ENCODE peak calls at places on chromosomes 2 and 18, in eight cellular contexts. One of them, this sample, is unnamed.

GRCh38 chr2:144350151-144350802 is 169.6 kb downstream of the ZEB2 start:
- DNase-seq in NCI-H510A treated with DMSO at 0.1 percent for 48 hours: no peak
- DNase-seq in astrocyte of the spinal cord: peak
- DNase-seq in H54: no peak
- DNase-seq in astrocyte of the cerebellum: no peak
- DNase-seq in activated CD8-positive, alpha-beta memory T cell treated with anti-CD3 and anti-CD28 coated beads for 1 hour: no peak
- DNase-seq in activated CD4-positive, alpha-beta T cell treated with anti-CD3 and anti-CD28 coated beads, Interleukin-2, amount 50 U/mL, for 1 hour: no peak
- DNase-seq in GM12892: no peak
- DNase-seq in this sample: no peak

GRCh38 chr2:97699765-97700444 is 13.5 kb upstream of the ZAP70 start:
- DNase-seq in astrocyte of the spinal cord: peak
- DNase-seq in activated CD8-positive, alpha-beta memory T cell treated with anti-CD3 and anti-CD28 coated beads for 1 hour: no peak
- DNase-seq in H54: peak
- DNase-seq in astrocyte of the cerebellum: peak
- DNase-seq in NCI-H510A treated with DMSO at 0.1 percent for 48 hours: peak
- DNase-seq in activated CD4-positive, alpha-beta T cell treated with anti-CD3 and anti-CD28 coated beads, Interleukin-2, amount 50 U/mL, for 1 hour: peak
- DNase-seq in GM12892: no peak
- DNase-seq in this sample: no peak

GRCh38 chr2:5549061-5549601 is 143.1 kb upstream of the SOX11 start:
- DNase-seq in activated CD4-positive, alpha-beta T cell treated with anti-CD3 and anti-CD28 coated beads, Interleukin-2, amount 50 U/mL, for 1 hour: no peak
- DNase-seq in H54: no peak
- DNase-seq in GM12892: no peak
- DNase-seq in activated CD8-positive, alpha-beta memory T cell treated with anti-CD3 and anti-CD28 coated beads for 1 hour: no peak
- DNase-seq in astrocyte of the cerebellum: peak
- DNase-seq in NCI-H510A treated with DMSO at 0.1 percent for 48 hours: peak
- DNase-seq in astrocyte of the spinal cord: peak
- DNase-seq in this sample: no peak

GRCh38 chr18:36634573-36635216 is 194.1 kb downstream of the TPGS2 start:
- DNase-seq in GM12892: no peak
- DNase-seq in H54: no peak
- DNase-seq in astrocyte of the spinal cord: no peak
- DNase-seq in activated CD8-positive, alpha-beta memory T cell treated with anti-CD3 and anti-CD28 coated beads for 1 hour: no peak
- DNase-seq in astrocyte of the cerebellum: no peak
- DNase-seq in NCI-H510A treated with DMSO at 0.1 percent for 48 hours: peak
- DNase-seq in activated CD4-positive, alpha-beta T cell treated with anti-CD3 and anti-CD28 coated beads, Interleukin-2, amount 50 U/mL, for 1 hour: no peak
- DNase-seq in this sample: no peak

GRCh38 chr2:218252509-218253247 is 8.1 kb upstream of the GPBAR1 start:
- DNase-seq in activated CD4-positive, alpha-beta T cell treated with anti-CD3 and anti-CD28 coated beads, Interleukin-2, amount 50 U/mL, for 1 hour: no peak
- DNase-seq in astrocyte of the spinal cord: peak
- DNase-seq in activated CD8-positive, alpha-beta memory T cell treated with anti-CD3 and anti-CD28 coated beads for 1 hour: no peak
- DNase-seq in NCI-H510A treated with DMSO at 0.1 percent for 48 hours: no peak
- DNase-seq in GM12892: no peak
- DNase-seq in H54: no peak
- DNase-seq in astrocyte of the cerebellum: no peak
- DNase-seq in this sample: no peak

GRCh38 chr2:207231962-207232361 is 66.2 kb upstream of the KLF7 start:
- DNase-seq in activated CD8-positive, alpha-beta memory T cell treated with anti-CD3 and anti-CD28 coated beads for 1 hour: no peak
- DNase-seq in H54: no peak
- DNase-seq in NCI-H510A treated with DMSO at 0.1 percent for 48 hours: no peak
- DNase-seq in GM12892: no peak
- DNase-seq in astrocyte of the cerebellum: no peak
- DNase-seq in astrocyte of the spinal cord: peak
- DNase-seq in activated CD4-positive, alpha-beta T cell treated with anti-CD3 and anti-CD28 coated beads, Interleukin-2, amount 50 U/mL, for 1 hour: no peak
- DNase-seq in this sample: no peak

GRCh38 chr18:51811883-51812282 is 528.1 kb upstream of the DCC start:
- DNase-seq in astrocyte of the cerebellum: no peak
- DNase-seq in astrocyte of the spinal cord: no peak
- DNase-seq in GM12892: no peak
- DNase-seq in activated CD4-positive, alpha-beta T cell treated with anti-CD3 and anti-CD28 coated beads, Interleukin-2, amount 50 U/mL, for 1 hour: no peak
- DNase-seq in H54: no peak
- DNase-seq in activated CD8-positive, alpha-beta memory T cell treated with anti-CD3 and anti-CD28 coated beads for 1 hour: no peak
- DNase-seq in NCI-H510A treated with DMSO at 0.1 percent for 48 hours: no peak
- DNase-seq in this sample: no peak

GRCh38 chr2:232632904-232633412 is 446 bp upstream of the EFHD1 start:
- DNase-seq in activated CD4-positive, alpha-beta T cell treated with anti-CD3 and anti-CD28 coated beads, Interleukin-2, amount 50 U/mL, for 1 hour: no peak
- DNase-seq in astrocyte of the spinal cord: peak
- DNase-seq in GM12892: no peak
- DNase-seq in H54: peak
- DNase-seq in activated CD8-positive, alpha-beta memory T cell treated with anti-CD3 and anti-CD28 coated beads for 1 hour: no peak
- DNase-seq in NCI-H510A treated with DMSO at 0.1 percent for 48 hours: no peak
- DNase-seq in astrocyte of the cerebellum: no peak
- DNase-seq in this sample: no peak

GRCh38 chr2:200455958-200456421 is 53.9 kb downstream of the KCTD18 start:
- DNase-seq in astrocyte of the spinal cord: no peak
- DNase-seq in GM12892: no peak
- DNase-seq in astrocyte of the cerebellum: no peak
- DNase-seq in H54: no peak
- DNase-seq in activated CD8-positive, alpha-beta memory T cell treated with anti-CD3 and anti-CD28 coated beads for 1 hour: no peak
- DNase-seq in NCI-H510A treated with DMSO at 0.1 percent for 48 hours: no peak
- DNase-seq in activated CD4-positive, alpha-beta T cell treated with anti-CD3 and anti-CD28 coated beads, Interleukin-2, amount 50 U/mL, for 1 hour: no peak
- DNase-seq in this sample: no peak

GRCh38 chr2:165874445-165875039 is 79.0 kb downstream of the TTC21B start:
- DNase-seq in astrocyte of the spinal cord: peak
- DNase-seq in activated CD4-positive, alpha-beta T cell treated with anti-CD3 and anti-CD28 coated beads, Interleukin-2, amount 50 U/mL, for 1 hour: no peak
- DNase-seq in activated CD8-positive, alpha-beta memory T cell treated with anti-CD3 and anti-CD28 coated beads for 1 hour: no peak
- DNase-seq in astrocyte of the cerebellum: peak
- DNase-seq in GM12892: no peak
- DNase-seq in NCI-H510A treated with DMSO at 0.1 percent for 48 hours: peak
- DNase-seq in H54: peak
- DNase-seq in this sample: no peak